ENCODE peak calls at places on chromosome 3, in six cellular contexts. One of them, this sample, is unnamed.

GRCh38 chr3:100877286-100877685 is 115.9 kb downstream of the ABI3BP start:
- DNase-seq in pancreas: no peak
- DNase-seq in SJSA1: no peak
- DNase-seq in stomach: no peak
- DNase-seq in tibial nerve: no peak
- DNase-seq in adrenal gland: no peak
- DNase-seq in this sample: no peak

GRCh38 chr3:124565013-124565412 is 165.2 kb upstream of the UMPS start:
- DNase-seq in adrenal gland: peak; percentile 80
- DNase-seq in pancreas: peak; percentile 67
- DNase-seq in tibial nerve: peak; percentile 89
- DNase-seq in SJSA1: peak; percentile 66
- DNase-seq in stomach: peak; percentile 83
- DNase-seq in this sample: no peak

GRCh38 chr3:81484532-81484931 is 276.9 kb downstream of the GBE1 start:
- DNase-seq in adrenal gland: no peak
- DNase-seq in tibial nerve: no peak
- DNase-seq in pancreas: no peak
- DNase-seq in stomach: no peak
- DNase-seq in SJSA1: no peak
- DNase-seq in this sample: no peak

GRCh38 chr3:29745237-29745870 is 464.5 kb downstream of the RBMS3 start:
- DNase-seq in SJSA1: no peak
- DNase-seq in pancreas: no peak
- DNase-seq in stomach: no peak
- DNase-seq in tibial nerve: no peak
- DNase-seq in adrenal gland: no peak
- DNase-seq in this sample: no peak

GRCh38 chr3:25338158-25338725 is 89.8 kb upstream of the RARB start:
- DNase-seq in pancreas: no peak
- DNase-seq in SJSA1: no peak
- DNase-seq in stomach: no peak
- DNase-seq in adrenal gland: no peak
- DNase-seq in tibial nerve: no peak
- DNase-seq in this sample: no peak

GRCh38 chr3:167012691-167013090 is 367.4 kb downstream of the ZBBX start:
- DNase-seq in SJSA1: no peak
- DNase-seq in adrenal gland: no peak
- DNase-seq in stomach: no peak
- DNase-seq in pancreas: no peak
- DNase-seq in tibial nerve: no peak
- DNase-seq in this sample: no peak

GRCh38 chr3:66485291-66485968 is 15.4 kb downstream of the LRIG1 start:
- DNase-seq in tibial nerve: no peak
- DNase-seq in stomach: no peak
- DNase-seq in adrenal gland: no peak
- DNase-seq in pancreas: no peak
- DNase-seq in SJSA1: no peak
- DNase-seq in this sample: no peak

GRCh38 chr3:178966299-178967183 is 105.1 kb downstream of the ZMAT3 start:
- DNase-seq in pancreas: peak; percentile 23
- DNase-seq in stomach: no peak
- DNase-seq in SJSA1: no peak
- DNase-seq in tibial nerve: peak; percentile 18
- DNase-seq in adrenal gland: no peak
- DNase-seq in this sample: no peak

GRCh38 chr3:101850327-101851048 is 1.2 kb downstream of the NFKBIZ start:
- DNase-seq in tibial nerve: no peak
- DNase-seq in pancreas: no peak
- DNase-seq in stomach: no peak
- DNase-seq in adrenal gland: no peak
- DNase-seq in SJSA1: no peak
- DNase-seq in this sample: peak; percentile 41

GRCh38 chr3:156865732-156866131 is 39.6 kb downstream of the LEKR1 start:
- DNase-seq in pancreas: no peak
- DNase-seq in stomach: no peak
- DNase-seq in adrenal gland: no peak
- DNase-seq in tibial nerve: no peak
- DNase-seq in SJSA1: no peak
- DNase-seq in this sample: no peak

GRCh38 chr3:102269401-102269800 is 165.4 kb upstream of the ZPLD1 start:
- DNase-seq in stomach: no peak
- DNase-seq in SJSA1: no peak
- DNase-seq in pancreas: no peak
- DNase-seq in tibial nerve: no peak
- DNase-seq in adrenal gland: no peak
- DNase-seq in this sample: no peak

GRCh38 chr3:48058089-48058488 is 41.9 kb upstream of the MAP4 start:
- DNase-seq in stomach: no peak
- DNase-seq in tibial nerve: no peak
- DNase-seq in SJSA1: no peak
- DNase-seq in adrenal gland: no peak
- DNase-seq in pancreas: no peak
- DNase-seq in this sample: no peak
- H3K9me3 ChIP-seq in stomach: no peaks in the 10 kb centered on the region
- H3K9me3 ChIP-seq in tibial nerve: no peaks in the 10 kb centered on the region
- H3K9me3 ChIP-seq in SJSA1: no peaks in the 10 kb centered on the region
- H3K9me3 ChIP-seq in adrenal gland: no peaks in the 10 kb centered on the region
- H3K9me3 ChIP-seq in pancreas: no peaks in the 10 kb centered on the region
- H3K9me3 ChIP-seq in this sample: no peaks in the 10 kb centered on the region

DNA sequence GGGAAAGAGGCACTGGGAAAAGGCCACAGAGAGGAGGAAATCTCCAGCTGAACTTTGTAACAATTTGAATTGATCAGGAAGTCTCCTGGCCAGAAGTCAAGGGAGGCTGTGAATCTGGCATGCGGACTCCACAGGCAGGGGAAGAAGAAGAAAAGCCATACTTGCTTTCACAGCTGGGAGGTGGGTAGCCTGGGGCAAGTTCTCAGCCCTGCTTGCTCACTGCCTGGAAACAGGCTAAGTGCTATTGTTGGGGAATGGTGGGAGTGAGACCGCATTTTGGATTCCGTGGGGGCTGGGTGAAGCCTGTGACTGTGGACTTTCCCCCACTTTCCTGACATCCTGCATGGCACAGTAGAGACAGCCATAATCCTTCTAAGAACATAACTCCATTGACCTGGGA is 168.8 kb upstream of the CD96 start:
- DNase-seq in stomach: no peak
- DNase-seq in SJSA1: no peak
- DNase-seq in adrenal gland: no peak
- DNase-seq in pancreas: no peak
- DNase-seq in tibial nerve: no peak
- DNase-seq in this sample: no peak
- H3K9me3 ChIP-seq in stomach: peaks cover 43% of the 10 kb centered on the region
- H3K9me3 ChIP-seq in SJSA1: no peaks in the 10 kb centered on the region
- H3K9me3 ChIP-seq in adrenal gland: no peaks in the 10 kb centered on the region
- H3K9me3 ChIP-seq in pancreas: no peaks in the 10 kb centered on the region
- H3K9me3 ChIP-seq in tibial nerve: no peaks in the 10 kb centered on the region
- H3K9me3 ChIP-seq in this sample: peaks cover 2% of the 10 kb centered on the region

GRCh38 chr3:176510097-176510496 is 687.2 kb downstream of the TBL1XR1 start:
- DNase-seq in SJSA1: no peak
- DNase-seq in adrenal gland: no peak
- DNase-seq in tibial nerve: no peak
- DNase-seq in stomach: no peak
- DNase-seq in pancreas: no peak
- DNase-seq in this sample: no peak
- H3K9me3 ChIP-seq in SJSA1: no peaks in the 10 kb centered on the region
- H3K9me3 ChIP-seq in adrenal gland: no peaks in the 10 kb centered on the region
- H3K9me3 ChIP-seq in tibial nerve: peaks cover 13% of the 10 kb centered on the region
- H3K9me3 ChIP-seq in stomach: peaks cover 48% of the 10 kb centered on the region
- H3K9me3 ChIP-seq in pancreas: no peaks in the 10 kb centered on the region
- H3K9me3 ChIP-seq in this sample: no peaks in the 10 kb centered on the region

GRCh38 chr3:138549578-138549977 is 44.5 kb downstream of the CEP70 start:
- DNase-seq in pancreas: no peak
- DNase-seq in stomach: no peak
- DNase-seq in adrenal gland: no peak
- DNase-seq in tibial nerve: no peak
- DNase-seq in SJSA1: no peak
- DNase-seq in this sample: no peak

GRCh38 chr3:138542977-138543376 is 51.1 kb downstream of the CEP70 start:
- DNase-seq in adrenal gland: no peak
- DNase-seq in stomach: no peak
- DNase-seq in SJSA1: no peak
- DNase-seq in tibial nerve: no peak
- DNase-seq in pancreas: no peak
- DNase-seq in this sample: no peak

GRCh38 chr3:138544546-138544945 is 49.5 kb downstream of the CEP70 start:
- DNase-seq in pancreas: no peak
- DNase-seq in tibial nerve: no peak
- DNase-seq in adrenal gland: no peak
- DNase-seq in SJSA1: no peak
- DNase-seq in stomach: no peak
- DNase-seq in this sample: no peak

DNA sequence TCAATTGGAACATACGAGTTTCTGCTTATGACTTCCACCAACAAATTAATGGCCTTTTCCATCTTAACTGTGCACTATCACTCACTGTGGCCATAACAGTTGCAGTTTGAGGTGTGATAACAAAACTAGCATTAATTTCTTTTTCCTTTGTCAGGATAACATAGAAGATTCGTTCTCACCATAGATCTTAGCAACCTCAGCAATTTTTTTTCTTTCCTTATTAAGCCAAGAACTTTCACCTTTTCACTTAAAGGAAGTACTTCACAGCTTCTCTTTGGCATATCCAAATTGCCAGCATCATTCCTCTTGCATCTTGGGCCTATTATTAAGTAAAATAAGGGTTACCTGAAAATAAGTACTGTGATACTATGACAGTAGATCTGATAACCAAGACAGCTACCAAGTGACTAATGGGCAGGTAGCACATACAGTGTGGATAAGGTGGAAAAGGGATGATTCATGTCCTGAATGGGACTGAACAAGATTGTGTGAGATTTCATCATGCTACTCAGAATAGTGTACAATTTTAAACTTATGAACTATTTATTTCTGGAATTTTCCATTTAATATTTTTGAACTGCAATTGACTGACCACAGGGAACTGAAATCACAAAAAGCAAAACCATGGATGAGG is 46.6 kb downstream of the CEP70 start:
- DNase-seq in SJSA1: no peak
- DNase-seq in stomach: no peak
- DNase-seq in tibial nerve: no peak
- DNase-seq in adrenal gland: no peak
- DNase-seq in pancreas: no peak
- DNase-seq in this sample: no peak
- H3K9me3 ChIP-seq in SJSA1: peaks cover 9% of the 10 kb centered on the region
- H3K9me3 ChIP-seq in stomach: peaks cover 76% of the 10 kb centered on the region
- H3K9me3 ChIP-seq in tibial nerve: peaks cover 25% of the 10 kb centered on the region
- H3K9me3 ChIP-seq in adrenal gland: no peaks in the 10 kb centered on the region
- H3K9me3 ChIP-seq in pancreas: no peaks in the 10 kb centered on the region
- H3K9me3 ChIP-seq in this sample: peaks cover 5% of the 10 kb centered on the region

GRCh38 chr3:256501-256900 is 59.9 kb downstream of the CHL1 start:
- DNase-seq in pancreas: no peak
- DNase-seq in adrenal gland: no peak
- DNase-seq in stomach: no peak
- DNase-seq in SJSA1: no peak
- DNase-seq in tibial nerve: no peak
- DNase-seq in this sample: no peak
- H3K9me3 ChIP-seq in pancreas: no peaks in the 10 kb centered on the region
- H3K9me3 ChIP-seq in adrenal gland: no peaks in the 10 kb centered on the region
- H3K9me3 ChIP-seq in stomach: peaks cover 3% of the 10 kb centered on the region
- H3K9me3 ChIP-seq in SJSA1: no peaks in the 10 kb centered on the region
- H3K9me3 ChIP-seq in tibial nerve: no peaks in the 10 kb centered on the region
- H3K9me3 ChIP-seq in this sample: no peaks in the 10 kb centered on the region